ENCODE peak calls at places on chromosomes 2 and 18, in six cellular contexts. D is aorta; V is left ventricle myocardium superior; M is islet precursor cell; K is A549; N is stimulated activated CD8-positive, alpha-beta memory T cell treated with anti-CD3 and anti-CD28 coated beads, Interleukin-15, amount 100 ng/mL, for 24 hours. R is an unnamed sample.
A peak's percentile ranks its signal among the peaks of the same experiment; 100 is the strongest.

GRCh38 chr18:68219867-68220266 is 495.0 kb downstream of the TMX3 start:
- DNase-seq in N (no peak), K (no peak), D (no peak), M (peak; percentile 54), V (no peak), R (no peak)

GRCh38 chr2:197804758-197805597 is 585 bp downstream of the PLCL1 start:
- DNase-seq in N (no peak), K (no peak), M (no peak), D (peak; percentile 77), V (peak; percentile 54), R (peak; percentile 24)

GRCh38 chr2:160205511-160205910 is 5.4 kb upstream of the ITGB6 start:
- DNase-seq in K (peak; percentile 96), M (peak; percentile 100), D (peak; percentile 85), N (no peak), V (no peak), R (no peak)

GRCh38 chr18:54187372-54187771 is 37.1 kb downstream of the MBD2 start:
- DNase-seq in N (no peak), M (no peak), K (no peak), D (no peak), V (no peak), R (no peak)

GRCh38 chr2:157932480-157933205 is 56.5 kb upstream of the ACVR1 start:
- DNase-seq in M (peak; percentile 59), N (no peak), V (no peak), D (no peak), K (no peak), R (no peak)

GRCh38 chr2:109208071-109208950 is 79.3 kb downstream of the SH3RF3 start:
- DNase-seq in V (no peak), K (peak; percentile 29), M (no peak), N (no peak), D (no peak), R (no peak)

GRCh38 chr2:73202156-73203054 is at the start of gene NOTO:
- DNase-seq in N (no peak), V (no peak), K (no peak), M (peak; percentile 68), D (no peak), R (no peak)

GRCh38 chr2:238425979-238426567 is 654 bp upstream of the ASB1 start:
- DNase-seq in N (no peak), V (no peak), D (peak; percentile 75), K (peak; percentile 50), M (no peak), R (no peak)

GRCh38 chr2:69755862-69756467 is 14.0 kb downstream of the ANXA4 start:
- DNase-seq in K (peak; percentile 86), N (no peak), M (peak; percentile 84), D (no peak), V (no peak), R (no peak)

GRCh38 chr2:28436525-28437051 is 43.9 kb downstream of the FOSL2 start:
- DNase-seq in M (peak; percentile 55), K (peak; percentile 68), V (no peak), N (no peak), D (no peak), R (no peak)

GRCh38 chr2:232957607-232958211 is 55.3 kb downstream of the NGEF start:
- DNase-seq in N (no peak), V (no peak), K (no peak), D (no peak), M (no peak), R (no peak)

GRCh38 chr2:113840463-113840975 is 49.4 kb upstream of the ACTR3 start:
- DNase-seq in D (no peak), K (no peak), M (no peak), N (no peak), V (no peak), R (no peak)

GRCh38 chr2:193670478-193670877 is 1475.7 kb upstream of the TMEFF2 start:
- DNase-seq in N (no peak), M (no peak), K (no peak), D (no peak), V (no peak), R (no peak)

GRCh38 chr2:177651833-177652232 is 259.3 kb downstream of the AGPS start:
- DNase-seq in K (no peak), D (no peak), V (no peak), N (no peak), M (no peak), R (no peak)

GRCh38 chr2:96276787-96277499 is 10.9 kb downstream of the CIAO1 start:
- DNase-seq in D (no peak), N (no peak), V (no peak), K (no peak), M (no peak), R (no peak)

GRCh38 chr2:69385443-69386151 is 1.4 kb downstream of the GFPT1 start:
- DNase-seq in V (no peak), M (peak; percentile 11), K (peak; percentile 60), N (no peak), D (no peak), R (no peak)

GRCh38 chr2:42298996-42299754 is 61.8 kb downstream of the COX7A2L start:
- DNase-seq in D (no peak), V (no peak), M (no peak), K (no peak), N (no peak), R (no peak)

GRCh38 chr2:241950878-241951331 is 81.4 kb downstream of the RTP5 start:
- DNase-seq in N (peak; percentile 28), M (peak; percentile 91), K (peak; percentile 68), V (peak; percentile 85), D (peak; percentile 92), R (peak; percentile 54)

GRCh38 chr2:190835303-190835930 is 45.2 kb upstream of the GLS start:
- DNase-seq in V (peak; percentile 34), K (peak; percentile 56), M (peak; percentile 87), D (peak; percentile 90), N (no peak), R (no peak)

GRCh38 chr2:223076573-223076972 is 24.6 kb downstream of the KCNE4 start:
- DNase-seq in V (no peak), K (no peak), M (no peak), D (no peak), N (no peak), R (no peak)

GRCh38 chr2:215680605-215681598 is 245.0 kb upstream of the FN1 start:
- DNase-seq in K (peak; percentile 66), M (peak; percentile 91), V (no peak), D (no peak), N (no peak), R (no peak)

GRCh38 chr2:100518801-100519200 is 44.0 kb upstream of the PDCL3 start:
- DNase-seq in N (no peak), M (no peak), D (no peak), V (no peak), K (no peak), R (no peak)

GRCh38 chr2:33069894-33070651 is 123.3 kb downstream of the LTBP1 start:
- DNase-seq in K (peak; percentile 97), V (peak; percentile 45), M (peak; percentile 90), N (no peak), D (peak; percentile 85), R (no peak)

GRCh38 chr18:70294471-70295191 is 5.8 kb downstream of the SOCS6 start:
- DNase-seq in K (no peak), V (no peak), M (no peak), D (no peak), N (no peak), R (no peak)

GRCh38 chr2:85554980-85555612 is 6.2 kb downstream of the GGCX start:
- DNase-seq in V (no peak), K (no peak), M (no peak), D (no peak), N (no peak), R (no peak)

GRCh38 chr2:23293063-23293462 is 91.9 kb upstream of the KLHL29 start:
- DNase-seq in V (peak; percentile 29), N (no peak), D (no peak), M (peak; percentile 18), K (no peak), R (no peak)

GRCh38 chr2:168490916-168491605 is 35.0 kb downstream of the CERS6 start:
- DNase-seq in M (no peak), N (no peak), V (no peak), K (no peak), D (no peak), R (no peak)

GRCh38 chr2:176090870-176091269 is 1.7 kb upstream of the HOXD13 start:
- DNase-seq in K (no peak), N (no peak), D (no peak), V (no peak), M (no peak), R (no peak)

GRCh38 chr2:48332286-48332685 is 197.7 kb upstream of the STON1 start:
- DNase-seq in D (no peak), M (no peak), N (no peak), V (no peak), K (no peak), R (no peak)

GRCh38 chr2:42086500-42086953 is 38.7 kb downstream of the PKDCC start:
- DNase-seq in D (no peak), M (peak; percentile 76), V (no peak), N (no peak), K (peak; percentile 80), R (no peak)

GRCh38 chr2:235988271-235989015 is 179.7 kb downstream of the GBX2 start:
- DNase-seq in N (no peak), K (no peak), V (no peak), M (no peak), D (no peak), R (no peak)

GRCh38 chr18:8097399-8097798 is 511.8 kb upstream of the RAB12 start:
- DNase-seq in M (no peak), K (no peak), N (no peak), D (no peak), V (no peak), R (no peak)

GRCh38 chr2:227486688-227487087 is 14.7 kb downstream of the AGFG1 start:
- DNase-seq in K (no peak), M (no peak), V (no peak), D (no peak), N (no peak), R (no peak)

R was measured in effector CD4-positive, alpha-beta T cell.